ENCODE peak calls at places on chromosomes 12 and 14, in eight cellular contexts. V is body of pancreas; R is CD4-positive, alpha-beta memory T cell; C is tibial nerve; T is neural progenitor cell; I is A549; B is pancreas; O is mammary epithelial cell. K is an unnamed sample.

GRCh38 chr14:36655963-36656768 is 5.5 kb upstream of the PAX9 start:
- DNase-seq in V (peak; percentile 36), R (peak; percentile 32), C (no peak), T (peak; percentile 90), I (peak; percentile 77), B (peak; percentile 74), O (no peak), K (no peak)

GRCh38 chr14:94043111-94043755 is 17.1 kb downstream of the OTUB2 start:
- DNase-seq in V (peak; percentile 4), R (no peak), C (no peak), T (no peak), I (no peak), B (no peak), O (no peak), K (no peak)

GRCh38 chr12:114403690-114404450 is 2.1 kb downstream of the TBX5 start:
- DNase-seq in V (no peak), R (no peak), C (no peak), T (peak; percentile 66), I (no peak), B (no peak), O (no peak), K (no peak)

GRCh38 chr12:5377997-5378596 is 53.8 kb upstream of the NTF3 start:
- DNase-seq in V (no peak), R (no peak), C (no peak), T (no peak), I (no peak), B (no peak), O (no peak), K (no peak)

GRCh38 chr14:22471545-22472121 is 117.4 kb downstream of the DAD1 start:
- DNase-seq in V (peak; percentile 79), R (no peak), C (no peak), T (peak; percentile 69), I (peak; percentile 46), B (peak; percentile 69), O (peak; percentile 49), K (no peak)

GRCh38 chr12:108730337-108731104 is 797 bp downstream of the CORO1C start:
- DNase-seq in V (peak; percentile 69), R (peak; percentile 47), C (peak; percentile 59), T (peak; percentile 84), I (peak; percentile 73), B (peak; percentile 76), O (peak; percentile 87), K (peak; percentile 44)

GRCh38 chr12:55499810-55500252 is 7.7 kb downstream of the OR6C68 start:
- DNase-seq in V (peak; percentile 49), R (no peak), C (no peak), T (peak; percentile 2), I (no peak), B (no peak), O (no peak), K (no peak)

GRCh38 chr12:130429656-130430505 is 92.2 kb downstream of the PIWIL1 start:
- DNase-seq in V (no peak), R (no peak), C (no peak), T (no peak), I (no peak), B (no peak), O (no peak), K (no peak)

GRCh38 chr12:11768233-11768965 is 118.9 kb downstream of the ETV6 start:
- DNase-seq in V (peak; percentile 34), R (no peak), C (no peak), T (no peak), I (no peak), B (no peak), O (no peak), K (no peak)

GRCh38 chr14:29016050-29016900 is 249.7 kb downstream of the FOXG1 start:
- DNase-seq in V (peak; percentile 35), R (no peak), C (no peak), T (peak; percentile 66), I (peak; percentile 53), B (peak; percentile 60), O (no peak), K (no peak)

GRCh38 chr12:89346741-89347324 is 5.5 kb downstream of the DUSP6 start:
- DNase-seq in V (peak; percentile 29), R (no peak), C (peak; percentile 28), T (peak; percentile 43), I (no peak), B (no peak), O (peak; percentile 71), K (no peak)

GRCh38 chr14:71250791-71251190 is 343.5 kb downstream of the PCNX1 start:
- DNase-seq in V (no peak), R (no peak), C (no peak), T (no peak), I (no peak), B (no peak), O (no peak), K (no peak)

GRCh38 chr12:47067176-47067575 is 12.2 kb upstream of the PCED1B start:
- DNase-seq in V (no peak), R (no peak), C (no peak), T (no peak), I (no peak), B (no peak), O (no peak), K (no peak)

GRCh38 chr14:41925409-41925808 is 318.7 kb downstream of the LRFN5 start:
- DNase-seq in V (peak; percentile 5), R (no peak), C (no peak), T (peak; percentile 48), I (peak; percentile 33), B (no peak), O (no peak), K (no peak)

GRCh38 chr14:28754209-28754985 is 12.2 kb upstream of the FOXG1 start:
- DNase-seq in V (peak; percentile 59), R (no peak), C (peak; percentile 68), T (peak; percentile 72), I (peak; percentile 40), B (no peak), O (peak; percentile 23), K (no peak)

DNA sequence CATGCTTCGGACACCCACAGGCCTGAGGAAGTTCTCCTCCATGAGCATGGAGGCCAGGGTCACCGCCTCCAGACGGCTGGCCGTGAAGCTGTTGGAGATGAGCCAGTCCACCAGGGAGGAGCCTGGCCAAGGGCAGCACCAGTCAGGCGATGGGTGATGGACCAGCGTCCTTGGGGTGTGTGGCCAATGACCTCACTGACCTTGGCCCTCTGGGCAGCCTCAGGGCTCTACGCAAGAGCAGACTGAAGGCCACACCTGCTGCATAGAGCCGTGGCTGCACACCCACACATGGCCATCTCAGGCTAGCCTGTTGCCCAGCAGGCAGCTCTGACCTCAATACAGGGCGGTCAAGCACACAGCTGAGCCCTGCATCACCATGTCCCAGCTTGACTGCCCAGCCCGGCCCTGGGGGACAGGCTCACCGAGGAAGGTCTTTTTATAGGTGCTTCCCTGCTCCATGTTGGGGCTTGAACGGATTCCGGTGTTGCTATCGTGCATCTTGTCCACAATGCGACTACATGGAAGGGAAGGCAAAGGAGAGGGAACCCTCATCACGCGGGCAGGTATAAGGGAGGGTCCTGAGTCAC is 19.1 kb downstream of the PLEK2 start:
- DNase-seq in V (no peak), R (no peak), C (no peak), T (no peak), I (no peak), B (no peak), O (no peak), K (no peak)
- H3K4me1 ChIP-seq in V (no peaks in the 10 kb centered on the region), R (peaks cover 11% of the 10 kb centered on the region), C (no peaks in the 10 kb centered on the region), T (no peaks in the 10 kb centered on the region), I (no peaks in the 10 kb centered on the region), B (no peaks in the 10 kb centered on the region), O (no peaks in the 10 kb centered on the region), K (no peaks in the 10 kb centered on the region)

GRCh38 chr12:1948883-1949282 is 30.4 kb upstream of the CACNA2D4 start:
- DNase-seq in V (peak; percentile 91), R (no peak), C (no peak), T (no peak), I (no peak), B (no peak), O (no peak), K (no peak)
- H3K4me1 ChIP-seq in V (peaks cover 25% of the 10 kb centered on the region), R (no peaks in the 10 kb centered on the region), C (peaks cover 8% of the 10 kb centered on the region), T (no peaks in the 10 kb centered on the region), I (no peaks in the 10 kb centered on the region), B (peaks cover 23% of the 10 kb centered on the region), O (peaks cover 19% of the 10 kb centered on the region), K (no peaks in the 10 kb centered on the region)

DNA sequence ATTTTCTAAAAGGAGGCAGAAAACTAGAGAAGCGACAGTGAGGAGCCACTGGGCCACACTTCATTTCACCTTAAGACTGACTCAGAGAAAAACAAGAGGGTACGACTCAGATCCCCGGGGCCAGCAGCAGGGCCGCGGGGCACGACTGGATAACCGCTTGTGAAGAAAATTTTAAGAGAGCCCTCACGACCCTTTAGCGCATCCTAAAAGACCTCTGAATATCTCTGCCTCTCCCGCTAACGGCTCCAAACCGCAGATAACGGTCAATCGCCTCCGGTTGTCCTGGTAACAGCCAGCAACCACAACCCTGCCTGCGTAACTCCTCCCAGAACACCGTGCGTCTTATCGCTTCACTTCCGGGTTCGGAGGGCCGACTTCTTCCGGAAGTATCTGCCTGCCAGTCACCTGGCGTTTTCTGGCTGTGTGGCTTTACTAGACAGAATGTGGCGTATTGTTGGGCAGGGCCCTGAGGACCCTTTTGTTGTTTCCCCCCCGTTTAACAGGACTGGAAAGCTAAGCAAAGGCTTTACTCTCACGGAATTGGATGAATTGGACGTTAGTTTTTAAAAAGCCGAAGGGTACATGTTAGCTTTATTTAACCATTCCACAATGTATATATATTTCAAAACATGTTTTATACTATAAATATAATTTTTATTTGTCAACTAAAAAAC is 5.4 kb upstream of the ATP23 start:
- DNase-seq in V (peak; percentile 94), R (peak; percentile 97), C (peak; percentile 86), T (peak; percentile 92), I (peak; percentile 95), B (peak; percentile 84), O (peak; percentile 86), K (peak; percentile 95)
- H3K4me1 ChIP-seq in V (peaks cover 10% of the 10 kb centered on the region), R (peaks cover 24% of the 10 kb centered on the region), C (peaks cover 13% of the 10 kb centered on the region), T (peaks cover 9% of the 10 kb centered on the region), I (peaks cover 16% of the 10 kb centered on the region), B (no peaks in the 10 kb centered on the region), O (peaks cover 5% of the 10 kb centered on the region), K (peaks cover 10% of the 10 kb centered on the region)

DNA sequence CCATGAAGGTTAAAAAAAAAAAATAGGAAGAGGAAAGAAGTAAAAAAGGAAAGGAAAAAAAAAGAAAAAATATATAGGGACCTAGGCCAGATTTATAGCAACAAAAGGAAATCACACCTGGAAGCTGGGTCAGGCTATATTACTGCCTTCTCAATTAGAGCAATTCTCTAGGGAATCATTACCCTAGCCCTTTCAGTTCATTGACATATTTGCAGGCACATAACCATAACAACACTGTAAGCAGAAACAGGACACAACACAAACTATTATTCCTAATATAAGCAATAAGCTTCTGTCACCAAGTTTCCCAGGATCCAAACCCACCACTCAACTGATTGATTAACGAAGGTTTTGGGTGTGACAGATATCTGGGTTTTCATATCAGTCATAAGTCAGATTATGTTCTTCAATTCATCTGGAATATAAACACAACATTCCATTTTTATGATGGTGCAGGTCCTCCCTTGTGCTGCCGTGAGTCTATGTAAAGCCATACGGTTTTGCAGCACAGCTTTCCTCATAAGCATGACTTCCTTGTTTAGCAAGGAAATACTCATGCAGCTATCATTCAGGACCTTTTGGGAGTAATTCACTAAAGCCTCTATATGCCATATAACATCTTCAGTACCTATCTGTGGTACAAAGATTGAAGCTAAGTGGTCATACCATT is 4.2 kb downstream of the PCNX4 start:
- DNase-seq in V (no peak), R (no peak), C (no peak), T (no peak), I (no peak), B (no peak), O (peak; percentile 40), K (no peak)
- H3K4me1 ChIP-seq in V (peaks cover 23% of the 10 kb centered on the region), R (peaks cover 30% of the 10 kb centered on the region), C (peaks cover 29% of the 10 kb centered on the region), T (peaks cover 19% of the 10 kb centered on the region), I (peaks cover 27% of the 10 kb centered on the region), B (no peaks in the 10 kb centered on the region), O (peaks cover 24% of the 10 kb centered on the region), K (no peaks in the 10 kb centered on the region)

K was measured in ascending aorta.